ENCODE peak calls at places on chromosomes 6 and 20, in nine cellular contexts. One of them, this sample, is unnamed.

GRCh38 chr6:71531006-71531405 is 242.4 kb downstream of the OGFRL1 start:
- DNase-seq in mammary epithelial cell: no peak
- DNase-seq in iPS DF 6.9: no peak
- DNase-seq in body of pancreas: no peak
- DNase-seq in thoracic aorta: no peak
- DNase-seq in dorsolateral prefrontal cortex: no peak
- DNase-seq in brain microvascular endothelial cell: no peak
- DNase-seq in H9: no peak
- DNase-seq in psoas muscle: no peak
- DNase-seq in this sample: no peak

GRCh38 chr6:74979065-74979766 is 226.6 kb downstream of the COL12A1 start:
- DNase-seq in dorsolateral prefrontal cortex: no peak
- DNase-seq in body of pancreas: no peak
- DNase-seq in iPS DF 6.9: no peak
- DNase-seq in brain microvascular endothelial cell: no peak
- DNase-seq in psoas muscle: no peak
- DNase-seq in mammary epithelial cell: peak; percentile 96
- DNase-seq in thoracic aorta: no peak
- DNase-seq in H9: no peak
- DNase-seq in this sample: no peak

GRCh38 chr20:58492795-58493538 is 22.2 kb downstream of the APCDD1L start:
- DNase-seq in thoracic aorta: no peak
- DNase-seq in body of pancreas: no peak
- DNase-seq in dorsolateral prefrontal cortex: no peak
- DNase-seq in psoas muscle: no peak
- DNase-seq in iPS DF 6.9: no peak
- DNase-seq in H9: peak; percentile 9
- DNase-seq in mammary epithelial cell: no peak
- DNase-seq in brain microvascular endothelial cell: no peak
- DNase-seq in this sample: no peak

GRCh38 chr20:63626424-63627128 is at the start of gene GMEB2:
- DNase-seq in psoas muscle: peak; percentile 83
- DNase-seq in thoracic aorta: no peak
- DNase-seq in dorsolateral prefrontal cortex: peak; percentile 81
- DNase-seq in brain microvascular endothelial cell: peak; percentile 7
- DNase-seq in body of pancreas: peak; percentile 79
- DNase-seq in mammary epithelial cell: no peak
- DNase-seq in H9: peak; percentile 76
- DNase-seq in iPS DF 6.9: no peak
- DNase-seq in this sample: peak; percentile 86

GRCh38 chr20:61665746-61666470 is 399.8 kb downstream of the TAF4 start:
- DNase-seq in mammary epithelial cell: no peak
- DNase-seq in brain microvascular endothelial cell: no peak
- DNase-seq in thoracic aorta: no peak
- DNase-seq in psoas muscle: no peak
- DNase-seq in H9: no peak
- DNase-seq in iPS DF 6.9: no peak
- DNase-seq in body of pancreas: no peak
- DNase-seq in dorsolateral prefrontal cortex: no peak
- DNase-seq in this sample: no peak

GRCh38 chr6:113529191-113529590 is 328.0 kb upstream of the MARCKS start:
- DNase-seq in dorsolateral prefrontal cortex: no peak
- DNase-seq in body of pancreas: no peak
- DNase-seq in thoracic aorta: no peak
- DNase-seq in iPS DF 6.9: no peak
- DNase-seq in H9: no peak
- DNase-seq in psoas muscle: no peak
- DNase-seq in brain microvascular endothelial cell: no peak
- DNase-seq in mammary epithelial cell: peak; percentile 41
- DNase-seq in this sample: no peak

GRCh38 chr6:141965016-141965545 is 167.6 kb upstream of the GJE1 start:
- DNase-seq in H9: no peak
- DNase-seq in brain microvascular endothelial cell: no peak
- DNase-seq in psoas muscle: no peak
- DNase-seq in body of pancreas: no peak
- DNase-seq in dorsolateral prefrontal cortex: no peak
- DNase-seq in iPS DF 6.9: no peak
- DNase-seq in thoracic aorta: no peak
- DNase-seq in mammary epithelial cell: no peak
- DNase-seq in this sample: no peak

GRCh38 chr20:582204-582603 is 27.9 kb downstream of the TCF15 start:
- DNase-seq in H9: no peak
- DNase-seq in brain microvascular endothelial cell: no peak
- DNase-seq in body of pancreas: no peak
- DNase-seq in iPS DF 6.9: no peak
- DNase-seq in dorsolateral prefrontal cortex: no peak
- DNase-seq in mammary epithelial cell: no peak
- DNase-seq in psoas muscle: no peak
- DNase-seq in thoracic aorta: no peak
- DNase-seq in this sample: no peak

GRCh38 chr6:63278916-63279315 is 40.9 kb downstream of the LGSN start:
- DNase-seq in brain microvascular endothelial cell: no peak
- DNase-seq in H9: no peak
- DNase-seq in thoracic aorta: no peak
- DNase-seq in body of pancreas: no peak
- DNase-seq in iPS DF 6.9: no peak
- DNase-seq in mammary epithelial cell: no peak
- DNase-seq in dorsolateral prefrontal cortex: no peak
- DNase-seq in psoas muscle: no peak
- DNase-seq in this sample: no peak
- H3K27ac ChIP-seq in brain microvascular endothelial cell: no peak overlapping the region
- H3K27ac ChIP-seq in H9: no peak overlapping the region
- H3K27ac ChIP-seq in thoracic aorta: no peak overlapping the region
- H3K27ac ChIP-seq in body of pancreas: no peak overlapping the region
- H3K27ac ChIP-seq in iPS DF 6.9: no peak overlapping the region
- H3K27ac ChIP-seq in mammary epithelial cell: no peak overlapping the region
- H3K27ac ChIP-seq in dorsolateral prefrontal cortex: no peak overlapping the region
- H3K27ac ChIP-seq in psoas muscle: no peak overlapping the region
- H3K27ac ChIP-seq in this sample: no peak overlapping the region

GRCh38 chr20:48342822-48343513 is 484.8 kb downstream of the PREX1 start:
- DNase-seq in dorsolateral prefrontal cortex: no peak
- DNase-seq in psoas muscle: no peak
- DNase-seq in iPS DF 6.9: no peak
- DNase-seq in mammary epithelial cell: no peak
- DNase-seq in thoracic aorta: no peak
- DNase-seq in H9: no peak
- DNase-seq in brain microvascular endothelial cell: no peak
- DNase-seq in body of pancreas: no peak
- DNase-seq in this sample: no peak

GRCh38 chr20:48339147-48339985 is 488.4 kb downstream of the PREX1 start:
- DNase-seq in dorsolateral prefrontal cortex: no peak
- DNase-seq in H9: no peak
- DNase-seq in mammary epithelial cell: no peak
- DNase-seq in thoracic aorta: no peak
- DNase-seq in psoas muscle: no peak
- DNase-seq in brain microvascular endothelial cell: peak; percentile 63
- DNase-seq in body of pancreas: peak; percentile 20
- DNase-seq in iPS DF 6.9: no peak
- DNase-seq in this sample: no peak

GRCh38 chr20:48340915-48341314 is 486.9 kb downstream of the PREX1 start:
- DNase-seq in brain microvascular endothelial cell: no peak
- DNase-seq in body of pancreas: no peak
- DNase-seq in dorsolateral prefrontal cortex: no peak
- DNase-seq in H9: no peak
- DNase-seq in psoas muscle: no peak
- DNase-seq in thoracic aorta: no peak
- DNase-seq in mammary epithelial cell: no peak
- DNase-seq in iPS DF 6.9: no peak
- DNase-seq in this sample: no peak

GRCh38 chr20:48338717-48339116 is 489.1 kb downstream of the PREX1 start:
- DNase-seq in iPS DF 6.9: no peak
- DNase-seq in H9: no peak
- DNase-seq in body of pancreas: no peak
- DNase-seq in brain microvascular endothelial cell: peak; percentile 36
- DNase-seq in dorsolateral prefrontal cortex: no peak
- DNase-seq in thoracic aorta: no peak
- DNase-seq in psoas muscle: no peak
- DNase-seq in mammary epithelial cell: no peak
- DNase-seq in this sample: no peak

DNA sequence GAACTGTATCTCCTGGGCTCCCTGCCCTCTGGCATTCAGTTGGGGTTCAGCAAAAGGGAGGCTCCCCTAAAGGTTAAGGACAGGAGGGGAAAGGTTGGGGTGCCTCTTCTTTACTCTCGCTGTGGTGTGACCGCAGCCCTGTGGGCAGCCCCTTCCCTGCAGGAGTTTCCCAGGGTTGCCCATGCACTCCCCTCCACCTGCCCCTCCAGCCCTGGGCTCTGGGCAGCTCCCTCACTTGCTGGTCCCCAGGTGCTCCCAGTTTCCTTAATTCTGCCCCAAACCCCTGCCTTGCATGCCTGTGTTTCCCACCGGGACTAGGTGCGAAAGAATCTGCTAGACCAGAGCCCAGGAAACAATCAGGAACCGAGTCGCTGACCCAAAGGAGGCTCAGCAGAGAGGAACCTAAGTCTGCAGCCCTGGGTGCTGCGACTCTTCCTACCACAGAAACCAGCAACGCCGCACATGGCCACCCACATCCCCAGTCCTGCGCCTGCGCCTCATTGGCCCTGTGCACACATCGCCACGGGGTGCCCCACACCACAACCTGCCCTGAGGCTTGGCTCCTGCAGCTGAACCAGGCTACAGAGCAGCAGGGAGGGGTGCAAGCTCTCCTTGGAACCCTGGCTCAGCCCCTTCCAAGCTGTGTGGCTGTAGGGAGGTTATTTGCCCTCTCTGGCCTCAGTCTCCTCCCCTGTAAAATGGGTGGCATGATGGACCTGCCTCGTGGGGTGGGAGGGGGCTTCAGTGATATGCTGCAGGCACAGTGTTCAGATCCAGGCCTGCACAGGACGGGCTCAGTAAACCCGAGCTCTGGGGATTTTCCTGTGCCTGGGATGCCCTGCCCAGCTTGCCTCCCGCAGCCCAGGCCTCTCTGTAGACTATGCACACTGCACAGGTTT is 487.6 kb downstream of the PREX1 start:
- DNase-seq in iPS DF 6.9: no peak
- DNase-seq in mammary epithelial cell: no peak
- DNase-seq in dorsolateral prefrontal cortex: no peak
- DNase-seq in thoracic aorta: no peak
- DNase-seq in body of pancreas: no peak
- DNase-seq in H9: no peak
- DNase-seq in psoas muscle: no peak
- DNase-seq in brain microvascular endothelial cell: no peak
- DNase-seq in this sample: no peak
- H3K27ac ChIP-seq in iPS DF 6.9: no peak overlapping the region
- H3K27ac ChIP-seq in mammary epithelial cell: no peak overlapping the region
- H3K27ac ChIP-seq in dorsolateral prefrontal cortex: no peak overlapping the region
- H3K27ac ChIP-seq in thoracic aorta: no peak overlapping the region
- H3K27ac ChIP-seq in body of pancreas: no peak overlapping the region
- H3K27ac ChIP-seq in H9: no peak overlapping the region
- H3K27ac ChIP-seq in psoas muscle: no peak overlapping the region
- H3K27ac ChIP-seq in brain microvascular endothelial cell: no peak overlapping the region
- H3K27ac ChIP-seq in this sample: no peak overlapping the region

GRCh38 chr6:85402922-85403321 is 47.0 kb upstream of the NT5E start:
- DNase-seq in dorsolateral prefrontal cortex: no peak
- DNase-seq in H9: no peak
- DNase-seq in mammary epithelial cell: peak; percentile 79
- DNase-seq in brain microvascular endothelial cell: no peak
- DNase-seq in thoracic aorta: no peak
- DNase-seq in psoas muscle: no peak
- DNase-seq in body of pancreas: no peak
- DNase-seq in iPS DF 6.9: no peak
- DNase-seq in this sample: no peak

GRCh38 chr6:85403331-85404015 is 46.4 kb upstream of the NT5E start:
- DNase-seq in iPS DF 6.9: no peak
- DNase-seq in dorsolateral prefrontal cortex: no peak
- DNase-seq in thoracic aorta: no peak
- DNase-seq in psoas muscle: no peak
- DNase-seq in H9: no peak
- DNase-seq in brain microvascular endothelial cell: peak; percentile 71
- DNase-seq in body of pancreas: no peak
- DNase-seq in mammary epithelial cell: peak; percentile 81
- DNase-seq in this sample: no peak

GRCh38 chr6:85405853-85406198 is 44.1 kb upstream of the NT5E start:
- DNase-seq in psoas muscle: no peak
- DNase-seq in mammary epithelial cell: no peak
- DNase-seq in thoracic aorta: no peak
- DNase-seq in iPS DF 6.9: no peak
- DNase-seq in brain microvascular endothelial cell: no peak
- DNase-seq in dorsolateral prefrontal cortex: no peak
- DNase-seq in body of pancreas: no peak
- DNase-seq in H9: no peak
- DNase-seq in this sample: no peak

GRCh38 chr6:85405175-85405852 is 44.6 kb upstream of the NT5E start:
- DNase-seq in thoracic aorta: no peak
- DNase-seq in H9: no peak
- DNase-seq in body of pancreas: peak; percentile 68
- DNase-seq in iPS DF 6.9: no peak
- DNase-seq in mammary epithelial cell: peak; percentile 13
- DNase-seq in brain microvascular endothelial cell: no peak
- DNase-seq in psoas muscle: no peak
- DNase-seq in dorsolateral prefrontal cortex: no peak
- DNase-seq in this sample: no peak

GRCh38 chr6:85404497-85405174 is 45.2 kb upstream of the NT5E start:
- DNase-seq in mammary epithelial cell: peak; percentile 94
- DNase-seq in thoracic aorta: peak; percentile 25
- DNase-seq in iPS DF 6.9: no peak
- DNase-seq in dorsolateral prefrontal cortex: no peak
- DNase-seq in H9: no peak
- DNase-seq in body of pancreas: peak; percentile 52
- DNase-seq in brain microvascular endothelial cell: peak; percentile 90
- DNase-seq in psoas muscle: no peak
- DNase-seq in this sample: no peak
- H3K27ac ChIP-seq in mammary epithelial cell: peak overlapping the region; percentile 96
- H3K27ac ChIP-seq in thoracic aorta: peak overlapping the region; percentile 83
- H3K27ac ChIP-seq in iPS DF 6.9: no peak overlapping the region
- H3K27ac ChIP-seq in dorsolateral prefrontal cortex: no peak overlapping the region
- H3K27ac ChIP-seq in H9: no peak overlapping the region
- H3K27ac ChIP-seq in body of pancreas: peak overlapping the region; percentile 71
- H3K27ac ChIP-seq in brain microvascular endothelial cell: peak overlapping the region; percentile 99
- H3K27ac ChIP-seq in psoas muscle: no peak overlapping the region
- H3K27ac ChIP-seq in this sample: peak overlapping the region; percentile 71

GRCh38 chr6:87105823-87106222 is 10.9 kb upstream of the CGA start:
- DNase-seq in thoracic aorta: no peak
- DNase-seq in body of pancreas: no peak
- DNase-seq in H9: no peak
- DNase-seq in mammary epithelial cell: no peak
- DNase-seq in brain microvascular endothelial cell: no peak
- DNase-seq in psoas muscle: no peak
- DNase-seq in iPS DF 6.9: no peak
- DNase-seq in dorsolateral prefrontal cortex: no peak
- DNase-seq in this sample: no peak

GRCh38 chr6:87100216-87100615 is 5.3 kb upstream of the CGA start:
- DNase-seq in H9: no peak
- DNase-seq in dorsolateral prefrontal cortex: no peak
- DNase-seq in iPS DF 6.9: no peak
- DNase-seq in mammary epithelial cell: no peak
- DNase-seq in brain microvascular endothelial cell: no peak
- DNase-seq in thoracic aorta: no peak
- DNase-seq in psoas muscle: no peak
- DNase-seq in body of pancreas: no peak
- DNase-seq in this sample: no peak

GRCh38 chr6:87102296-87102695 is 7.4 kb upstream of the CGA start:
- DNase-seq in mammary epithelial cell: no peak
- DNase-seq in iPS DF 6.9: no peak
- DNase-seq in psoas muscle: no peak
- DNase-seq in thoracic aorta: no peak
- DNase-seq in brain microvascular endothelial cell: no peak
- DNase-seq in dorsolateral prefrontal cortex: no peak
- DNase-seq in body of pancreas: no peak
- DNase-seq in H9: no peak
- DNase-seq in this sample: no peak

GRCh38 chr6:87104657-87105056 is 9.8 kb upstream of the CGA start:
- DNase-seq in thoracic aorta: no peak
- DNase-seq in iPS DF 6.9: no peak
- DNase-seq in psoas muscle: no peak
- DNase-seq in body of pancreas: no peak
- DNase-seq in mammary epithelial cell: no peak
- DNase-seq in H9: no peak
- DNase-seq in brain microvascular endothelial cell: no peak
- DNase-seq in dorsolateral prefrontal cortex: no peak
- DNase-seq in this sample: no peak

DNA sequence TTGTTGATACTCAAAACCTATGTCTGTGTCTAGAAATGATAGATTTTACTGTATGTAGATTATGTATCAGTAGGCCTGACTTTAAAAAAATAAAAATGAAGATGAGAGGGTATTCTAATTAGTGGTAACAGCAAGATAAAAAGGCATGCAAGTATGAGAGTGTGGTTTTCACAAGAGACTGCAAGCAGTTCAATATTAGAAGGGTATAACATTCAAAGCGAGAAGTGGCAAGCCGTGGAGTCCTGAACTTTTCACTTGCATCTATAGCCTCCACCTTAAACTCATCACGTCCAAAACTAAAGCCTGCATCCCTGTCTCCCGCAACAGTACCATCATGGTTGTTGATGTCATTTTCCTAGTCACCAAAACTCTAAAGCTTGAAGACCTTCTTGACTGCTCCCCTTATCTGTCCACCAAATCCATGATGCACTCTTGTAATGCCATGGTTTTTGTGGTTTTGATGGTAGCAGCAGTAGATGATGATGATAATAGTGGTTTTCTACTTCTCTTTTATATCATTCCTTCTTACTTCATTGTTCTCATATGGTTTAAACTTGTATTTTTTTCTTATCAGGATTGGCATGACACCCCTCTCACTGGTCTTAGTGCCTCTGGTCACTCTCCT is 9.2 kb upstream of the CGA start:
- DNase-seq in brain microvascular endothelial cell: no peak
- DNase-seq in mammary epithelial cell: no peak
- DNase-seq in psoas muscle: no peak
- DNase-seq in dorsolateral prefrontal cortex: no peak
- DNase-seq in thoracic aorta: no peak
- DNase-seq in H9: no peak
- DNase-seq in body of pancreas: no peak
- DNase-seq in iPS DF 6.9: no peak
- DNase-seq in this sample: no peak
- H3K27ac ChIP-seq in brain microvascular endothelial cell: no peak overlapping the region
- H3K27ac ChIP-seq in mammary epithelial cell: no peak overlapping the region
- H3K27ac ChIP-seq in psoas muscle: no peak overlapping the region
- H3K27ac ChIP-seq in dorsolateral prefrontal cortex: no peak overlapping the region
- H3K27ac ChIP-seq in thoracic aorta: no peak overlapping the region
- H3K27ac ChIP-seq in H9: no peak overlapping the region
- H3K27ac ChIP-seq in body of pancreas: no peak overlapping the region
- H3K27ac ChIP-seq in iPS DF 6.9: no peak overlapping the region
- H3K27ac ChIP-seq in this sample: no peak overlapping the region